ENCODE peak calls at places on chromosomes 11 and 22, in ten cellular contexts. W is Calu3, Q is PC-3, C is hepatocyte, V is type B pancreatic cell, Z is glutamatergic neuron, P is HFFc6, T is heart left ventricle, O is tibial artery, L is kidney. X is an unnamed sample.

GRCh38 chr22:33166206-33166605 is 108.0 kb upstream of the SYN3 start:
- DNase-seq in Q (no peak), C (no peak), P (no peak), W (no peak), T (no peak), O (no peak), V (no peak), Z (no peak), L (no peak), X (no peak)

GRCh38 chr22:21816787-21817496 is 50.5 kb downstream of the MAPK1 start:
- DNase-seq in Q (peak; percentile 84), T (no peak), W (peak; percentile 36), P (peak; percentile 94), V (no peak), Z (no peak), L (no peak), O (no peak), C (peak; percentile 36), X (no peak)

GRCh38 chr11:26276798-26277424 is 55.0 kb upstream of the ANO3 start:
- DNase-seq in O (peak; percentile 34), Q (peak; percentile 79), L (no peak), V (no peak), W (peak; percentile 63), Z (peak; percentile 75), P (peak; percentile 33), T (no peak), C (peak; percentile 70), X (peak; percentile 73)

GRCh38 chr11:1223346-1224108 is 661 bp downstream of the MUC5B start:
- DNase-seq in T (peak; percentile 48), C (no peak), Z (peak; percentile 11), O (no peak), V (peak; percentile 68), W (no peak), P (no peak), L (peak; percentile 58), Q (peak; percentile 35), X (no peak)

GRCh38 chr11:74417860-74418508 is 19.8 kb upstream of the PGM2L1 start:
- DNase-seq in O (no peak), Q (no peak), V (no peak), T (no peak), L (no peak), C (peak; percentile 10), P (no peak), W (peak; percentile 3), Z (no peak), X (no peak)

GRCh38 chr11:20250644-20251247 is 90.5 kb upstream of the DBX1 start:
- DNase-seq in Q (no peak), P (no peak), W (no peak), L (no peak), C (no peak), O (no peak), Z (no peak), T (no peak), V (no peak), X (no peak)

GRCh38 chr22:47333625-47334024 is 571.2 kb downstream of the TBC1D22A start:
- DNase-seq in T (no peak), L (no peak), P (peak; percentile 13), O (no peak), W (peak; percentile 84), Q (peak; percentile 42), V (no peak), Z (no peak), C (no peak), X (no peak)

GRCh38 chr11:19232910-19233503 is 7.7 kb downstream of the E2F8 start:
- DNase-seq in P (peak; percentile 78), C (no peak), W (no peak), L (no peak), Q (peak; percentile 87), Z (no peak), O (no peak), T (no peak), V (no peak), X (no peak)

GRCh38 chr11:313304-313786 is 495 bp upstream of the IFITM1 start:
- DNase-seq in V (no peak), L (peak; percentile 75), O (no peak), W (no peak), P (no peak), Q (no peak), T (peak; percentile 42), Z (no peak), C (no peak), X (no peak)

GRCh38 chr11:15926071-15926470 is 430.3 kb downstream of the SOX6 start:
- DNase-seq in W (no peak), T (no peak), Q (no peak), O (no peak), P (no peak), L (no peak), V (no peak), C (no peak), Z (no peak), X (no peak)

GRCh38 chr11:98601181-98601773 is 419.5 kb upstream of the CNTN5 start:
- DNase-seq in C (no peak), L (no peak), P (no peak), W (no peak), Z (no peak), V (no peak), O (no peak), T (no peak), Q (no peak), X (no peak)

GRCh38 chr11:110587972-110588371 is 124.3 kb downstream of the ARHGAP20 start:
- DNase-seq in T (no peak), V (no peak), Z (no peak), Q (no peak), C (no peak), L (no peak), P (no peak), W (no peak), O (no peak), X (no peak)

GRCh38 chr11:64561984-64562722 is 28.9 kb upstream of the SLC22A12 start:
- DNase-seq in P (no peak), O (no peak), V (no peak), T (no peak), Q (no peak), W (no peak), Z (no peak), C (no peak), L (peak; percentile 54), X (no peak)

DNA sequence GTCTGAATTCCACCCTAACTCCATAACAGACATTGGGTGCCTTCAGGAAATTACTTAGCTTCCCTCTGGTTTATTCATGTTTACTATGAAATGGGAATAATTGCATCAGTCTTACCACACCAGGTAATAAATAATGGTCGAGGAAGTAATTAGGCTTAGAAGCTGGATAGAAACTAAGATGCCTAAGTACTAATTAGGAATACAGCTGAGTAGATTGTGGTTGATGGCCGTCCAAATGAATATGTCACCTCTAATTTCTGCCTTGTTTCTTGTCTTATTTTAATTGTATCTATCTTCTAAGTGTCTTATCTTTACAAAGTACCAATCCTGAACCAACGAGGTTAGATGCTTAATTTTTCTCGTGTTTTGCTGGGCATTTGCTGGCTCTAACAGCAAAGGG is 187.6 kb downstream of the ETS1 start:
- DNase-seq in P (no peak), Z (no peak), W (no peak), L (no peak), Q (no peak), C (no peak), T (no peak), O (no peak), V (no peak), X (no peak)
- TF ChIP-seq CTCF in P (no peak), Z (no peak), W (no peak), L (no peak), Q (no peak), C (no peak), T (no peak), O (no peak), V (no peak), X (no peak)

DNA sequence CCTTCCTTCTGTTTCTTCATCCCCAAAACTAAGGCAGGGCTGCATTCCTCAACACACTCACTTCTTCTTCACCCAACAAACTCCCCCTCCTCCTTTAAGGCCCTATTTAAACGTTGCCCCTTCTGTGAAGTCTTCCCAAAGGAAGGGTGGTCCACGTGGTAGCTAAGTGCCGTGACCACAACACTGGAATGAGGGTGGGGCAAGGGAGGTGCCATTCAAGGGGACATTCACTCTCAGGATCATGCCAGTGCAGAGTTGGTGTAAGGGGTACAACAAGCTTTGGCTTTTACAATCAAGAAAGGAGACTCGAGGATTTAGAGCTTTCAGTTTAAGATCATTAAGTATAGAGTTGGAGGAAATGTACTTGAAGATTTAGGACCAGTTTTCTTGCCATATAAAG is 8.0 kb upstream of the MS4A10 start:
- DNase-seq in Z (no peak), C (no peak), P (no peak), O (no peak), V (no peak), L (peak; percentile 1), T (no peak), Q (no peak), W (no peak), X (no peak)
- TF ChIP-seq CTCF in Z (no peak), C (no peak), P (no peak), O (no peak), V (no peak), L (no peak), T (no peak), Q (no peak), W (no peak), X (no peak)

DNA sequence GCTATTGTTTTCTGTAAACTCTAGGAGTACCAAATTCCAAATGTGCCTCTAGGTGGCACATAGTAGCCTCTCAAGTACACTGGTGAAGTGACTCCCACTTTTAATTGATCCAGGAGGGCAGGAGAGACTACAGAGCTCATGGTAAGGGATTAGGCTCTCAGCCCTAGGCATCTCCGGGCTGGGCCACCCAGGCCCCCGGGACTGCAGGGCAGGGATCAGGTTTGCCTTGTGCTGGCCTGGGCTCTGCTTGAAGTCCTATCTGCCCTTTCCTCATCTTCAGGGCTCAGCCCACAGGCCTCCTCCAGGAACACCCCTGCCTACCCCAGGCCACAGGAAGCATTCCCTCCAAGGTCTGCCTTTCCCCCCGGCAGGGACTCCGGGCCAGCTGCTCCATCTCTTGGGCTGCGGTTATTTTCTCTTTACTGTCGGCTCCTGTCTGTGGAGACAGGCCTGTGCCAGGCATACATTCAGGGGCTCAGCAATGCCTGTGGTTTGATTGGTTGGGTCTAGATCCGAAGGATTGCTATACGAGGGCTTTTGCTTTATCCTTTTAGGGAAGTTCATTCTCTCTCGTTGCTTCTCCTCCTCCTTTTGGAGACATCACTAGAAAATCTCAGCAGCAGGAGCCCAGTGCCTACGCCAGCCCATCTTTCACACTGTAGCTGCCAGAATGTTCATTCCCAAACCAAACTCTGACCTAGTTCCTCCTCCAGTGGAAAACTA is 32.8 kb downstream of the PARVA start:
- DNase-seq in Z (no peak), Q (peak; percentile 30), W (no peak), L (peak; percentile 66), O (no peak), C (no peak), V (no peak), P (peak; percentile 62), T (no peak), X (no peak)
- TF ChIP-seq CTCF in Z (no peak), Q (peak; percentile 47), W (peak; percentile 17), L (no peak), O (peak; percentile 7), C (peak; percentile 22), V (no peak), P (peak; percentile 71), T (peak; percentile 32), X (no peak)

DNA sequence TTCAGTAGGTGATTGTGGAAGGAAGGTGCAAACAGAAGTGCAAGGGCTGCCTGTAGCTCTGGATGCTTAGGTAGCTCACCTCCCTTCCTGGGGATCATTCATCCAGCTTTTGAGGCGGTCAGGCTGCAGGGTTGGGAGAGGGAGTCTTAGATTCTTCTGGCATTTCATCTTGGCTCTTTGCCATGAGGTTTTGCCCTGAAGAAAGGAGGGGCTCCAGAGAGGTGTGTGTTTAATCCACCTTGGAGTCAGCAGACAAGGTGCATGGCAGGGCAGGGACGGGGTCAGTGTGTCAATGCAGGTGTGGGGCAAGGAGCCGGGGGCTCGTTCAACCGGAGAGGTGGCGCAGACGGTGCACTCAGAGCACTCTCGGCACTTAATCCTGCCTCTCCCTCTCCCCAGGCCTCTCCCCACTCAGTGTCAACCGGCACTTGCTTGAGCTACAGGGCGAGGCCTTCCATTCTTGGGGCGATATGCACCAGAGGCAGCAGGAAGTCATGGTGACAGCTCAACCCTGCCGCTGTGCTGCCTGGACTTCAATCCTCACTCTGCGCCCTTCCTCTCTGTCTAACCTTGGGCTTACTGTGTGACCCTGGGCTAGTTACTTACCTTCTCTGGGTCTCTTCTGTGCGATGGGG is 7.2 kb downstream of the ADAMTS15 start:
- DNase-seq in Q (no peak), V (no peak), T (peak; percentile 36), O (no peak), P (no peak), Z (no peak), W (peak; percentile 2), L (peak; percentile 86), C (no peak), X (no peak)
- TF ChIP-seq CTCF in Q (no peak), V (no peak), T (no peak), O (no peak), P (no peak), Z (no peak), W (no peak), L (no peak), C (no peak), X (no peak)